ENCODE peak calls at places on chromosomes 12 and 14, in six cellular contexts. One of them, this sample, is unnamed.

GRCh38 chr12:11497438-11497837 is 102.1 kb upstream of the PRB2 start:
- DNase-seq in sigmoid colon: no peak
- DNase-seq in breast epithelium: no peak
- DNase-seq in prostate gland: no peak
- DNase-seq in H1: no peak
- DNase-seq in body of pancreas: no peak
- DNase-seq in this sample: no peak

GRCh38 chr12:122875590-122876220 is 20.2 kb downstream of the VPS37B start:
- DNase-seq in breast epithelium: no peak
- DNase-seq in sigmoid colon: no peak
- DNase-seq in body of pancreas: no peak
- DNase-seq in H1: no peak
- DNase-seq in prostate gland: no peak
- DNase-seq in this sample: no peak

GRCh38 chr14:76337619-76338545 is 38.1 kb upstream of the ESRRB start:
- DNase-seq in body of pancreas: no peak
- DNase-seq in breast epithelium: no peak
- DNase-seq in sigmoid colon: no peak
- DNase-seq in H1: no peak
- DNase-seq in prostate gland: no peak
- DNase-seq in this sample: no peak

GRCh38 chr14:26180221-26180620 is 417.6 kb downstream of the NOVA1 start:
- DNase-seq in body of pancreas: no peak
- DNase-seq in sigmoid colon: no peak
- DNase-seq in breast epithelium: no peak
- DNase-seq in prostate gland: no peak
- DNase-seq in H1: no peak
- DNase-seq in this sample: no peak

GRCh38 chr12:90010089-90010488 is 301.5 kb upstream of the ATP2B1 start:
- DNase-seq in breast epithelium: no peak
- DNase-seq in body of pancreas: no peak
- DNase-seq in prostate gland: no peak
- DNase-seq in H1: no peak
- DNase-seq in sigmoid colon: no peak
- DNase-seq in this sample: no peak

GRCh38 chr12:62335801-62336200 is 75.6 kb downstream of the USP15 start:
- DNase-seq in breast epithelium: no peak
- DNase-seq in body of pancreas: no peak
- DNase-seq in sigmoid colon: no peak
- DNase-seq in H1: no peak
- DNase-seq in prostate gland: no peak
- DNase-seq in this sample: no peak

GRCh38 chr14:94906991-94907587 is 137.2 kb upstream of the GSC start:
- DNase-seq in H1: no peak
- DNase-seq in body of pancreas: no peak
- DNase-seq in prostate gland: no peak
- DNase-seq in breast epithelium: no peak
- DNase-seq in sigmoid colon: peak
- DNase-seq in this sample: no peak

GRCh38 chr12:40907115-40907521 is 214.9 kb downstream of the CNTN1 start:
- DNase-seq in breast epithelium: no peak
- DNase-seq in prostate gland: no peak
- DNase-seq in body of pancreas: no peak
- DNase-seq in H1: no peak
- DNase-seq in sigmoid colon: no peak
- DNase-seq in this sample: no peak

GRCh38 chr12:92140919-92141536 is 4.6 kb downstream of the BTG1 start:
- DNase-seq in sigmoid colon: no peak
- DNase-seq in prostate gland: no peak
- DNase-seq in breast epithelium: no peak
- DNase-seq in H1: no peak
- DNase-seq in body of pancreas: no peak
- DNase-seq in this sample: no peak

GRCh38 chr12:28993720-28994119 is 155.4 kb upstream of the FAR2 start:
- DNase-seq in sigmoid colon: no peak
- DNase-seq in prostate gland: no peak
- DNase-seq in breast epithelium: no peak
- DNase-seq in body of pancreas: no peak
- DNase-seq in H1: no peak
- DNase-seq in this sample: no peak

GRCh38 chr14:90487031-90487430 is 90.2 kb downstream of the CALM1 start:
- DNase-seq in sigmoid colon: no peak
- DNase-seq in H1: peak
- DNase-seq in breast epithelium: peak
- DNase-seq in prostate gland: no peak
- DNase-seq in body of pancreas: peak
- DNase-seq in this sample: no peak

GRCh38 chr12:48794870-48795269 is 6.0 kb upstream of the ADCY6 start:
- DNase-seq in sigmoid colon: no peak
- DNase-seq in prostate gland: no peak
- DNase-seq in breast epithelium: no peak
- DNase-seq in body of pancreas: no peak
- DNase-seq in H1: no peak
- DNase-seq in this sample: no peak

GRCh38 chr12:68868043-68868790 is 60.2 kb downstream of the MDM2 start:
- DNase-seq in breast epithelium: no peak
- DNase-seq in prostate gland: no peak
- DNase-seq in sigmoid colon: no peak
- DNase-seq in body of pancreas: no peak
- DNase-seq in H1: no peak
- DNase-seq in this sample: no peak

GRCh38 chr12:104360157-104360556 is 56.6 kb downstream of the EID3 start:
- DNase-seq in sigmoid colon: peak
- DNase-seq in breast epithelium: no peak
- DNase-seq in body of pancreas: no peak
- DNase-seq in H1: no peak
- DNase-seq in prostate gland: no peak
- DNase-seq in this sample: no peak

GRCh38 chr14:92942976-92943710 is 20.2 kb downstream of the CHGA start:
- DNase-seq in body of pancreas: no peak
- DNase-seq in prostate gland: no peak
- DNase-seq in sigmoid colon: no peak
- DNase-seq in H1: no peak
- DNase-seq in breast epithelium: no peak
- DNase-seq in this sample: no peak

GRCh38 chr14:93007225-93007997 is 84.5 kb downstream of the CHGA start:
- DNase-seq in prostate gland: no peak
- DNase-seq in breast epithelium: no peak
- DNase-seq in body of pancreas: no peak
- DNase-seq in sigmoid colon: peak
- DNase-seq in H1: no peak
- DNase-seq in this sample: no peak

GRCh38 chr12:109961612-109962011 is 34.6 kb downstream of the GIT2 start:
- DNase-seq in H1: no peak
- DNase-seq in prostate gland: no peak
- DNase-seq in body of pancreas: no peak
- DNase-seq in breast epithelium: no peak
- DNase-seq in sigmoid colon: no peak
- DNase-seq in this sample: no peak

GRCh38 chr12:100741084-100741711 is 53.4 kb upstream of the ANO4 start:
- DNase-seq in breast epithelium: no peak
- DNase-seq in prostate gland: no peak
- DNase-seq in H1: no peak
- DNase-seq in sigmoid colon: no peak
- DNase-seq in body of pancreas: no peak
- DNase-seq in this sample: no peak

DNA sequence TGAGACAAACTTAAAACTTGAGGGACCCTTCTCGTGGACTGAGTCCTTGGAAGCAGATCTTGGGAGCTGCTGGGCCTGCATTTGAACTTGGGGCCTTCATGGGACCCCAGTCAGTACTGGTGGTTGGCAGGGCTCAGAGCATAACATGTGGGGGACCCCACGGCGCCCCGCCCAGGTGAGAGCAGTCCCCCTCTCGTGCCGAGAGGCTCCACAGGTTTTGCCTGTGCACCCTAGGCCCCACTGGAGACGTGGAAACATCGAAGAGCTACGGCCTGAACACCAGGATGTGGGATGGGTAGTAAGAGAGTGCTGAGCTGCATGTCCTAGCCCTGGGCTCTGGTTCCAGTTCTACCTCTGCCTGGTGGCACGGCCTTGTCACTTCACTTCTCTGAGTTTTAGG is 84.1 kb downstream of the CACNA1C start:
- DNase-seq in sigmoid colon: peak
- DNase-seq in H1: no peak
- DNase-seq in breast epithelium: no peak
- DNase-seq in body of pancreas: no peak
- DNase-seq in prostate gland: no peak
- DNase-seq in this sample: no peak
- TF ChIP-seq POLR2A in sigmoid colon: no peak
- TF ChIP-seq POLR2A in H1: no peak
- TF ChIP-seq POLR2A in breast epithelium: no peak
- TF ChIP-seq POLR2A in body of pancreas: no peak
- TF ChIP-seq POLR2A in prostate gland: no peak
- TF ChIP-seq POLR2A in this sample: no peak

GRCh38 chr12:55931780-55932545 is 1.0 kb downstream of the DGKA start:
- DNase-seq in body of pancreas: peak
- DNase-seq in prostate gland: peak
- DNase-seq in sigmoid colon: peak
- DNase-seq in H1: peak
- DNase-seq in breast epithelium: peak
- DNase-seq in this sample: no peak

GRCh38 chr12:55934343-55934742 is 3.4 kb downstream of the DGKA start:
- DNase-seq in H1: no peak
- DNase-seq in breast epithelium: no peak
- DNase-seq in prostate gland: no peak
- DNase-seq in body of pancreas: no peak
- DNase-seq in sigmoid colon: no peak
- DNase-seq in this sample: no peak

GRCh38 chr12:55933799-55934174 is 2.8 kb downstream of the DGKA start:
- DNase-seq in breast epithelium: no peak
- DNase-seq in body of pancreas: no peak
- DNase-seq in sigmoid colon: no peak
- DNase-seq in H1: no peak
- DNase-seq in prostate gland: no peak
- DNase-seq in this sample: no peak

GRCh38 chr12:55932546-55932919 is 1.6 kb downstream of the DGKA start:
- DNase-seq in breast epithelium: no peak
- DNase-seq in sigmoid colon: no peak
- DNase-seq in prostate gland: no peak
- DNase-seq in body of pancreas: no peak
- DNase-seq in H1: no peak
- DNase-seq in this sample: no peak

GRCh38 chr12:55933158-55933798 is 2.3 kb downstream of the DGKA start:
- DNase-seq in sigmoid colon: no peak
- DNase-seq in H1: no peak
- DNase-seq in body of pancreas: peak
- DNase-seq in prostate gland: peak
- DNase-seq in breast epithelium: no peak
- DNase-seq in this sample: no peak
- TF ChIP-seq POLR2A in sigmoid colon: peak
- TF ChIP-seq POLR2A in H1: no peak
- TF ChIP-seq POLR2A in body of pancreas: no peak
- TF ChIP-seq POLR2A in prostate gland: peak
- TF ChIP-seq POLR2A in breast epithelium: no peak
- TF ChIP-seq POLR2A in this sample: no peak

GRCh38 chr12:121038861-121039654 is at the start of gene OASL:
- DNase-seq in body of pancreas: peak
- DNase-seq in sigmoid colon: no peak
- DNase-seq in H1: no peak
- DNase-seq in prostate gland: no peak
- DNase-seq in breast epithelium: no peak
- DNase-seq in this sample: no peak
- TF ChIP-seq POLR2A in body of pancreas: peak
- TF ChIP-seq POLR2A in sigmoid colon: peak
- TF ChIP-seq POLR2A in H1: no peak
- TF ChIP-seq POLR2A in prostate gland: peak
- TF ChIP-seq POLR2A in breast epithelium: no peak
- TF ChIP-seq POLR2A in this sample: no peak

GRCh38 chr14:88821888-88822287 is 2.6 kb upstream of the TTC8 start:
- DNase-seq in sigmoid colon: no peak
- DNase-seq in body of pancreas: no peak
- DNase-seq in prostate gland: no peak
- DNase-seq in H1: no peak
- DNase-seq in breast epithelium: no peak
- DNase-seq in this sample: no peak

GRCh38 chr14:88825503-88825902 is 1.1 kb downstream of the TTC8 start:
- DNase-seq in body of pancreas: no peak
- DNase-seq in breast epithelium: no peak
- DNase-seq in prostate gland: no peak
- DNase-seq in H1: no peak
- DNase-seq in sigmoid colon: no peak
- DNase-seq in this sample: no peak

GRCh38 chr14:88825078-88825458 is 617 bp downstream of the TTC8 start:
- DNase-seq in breast epithelium: no peak
- DNase-seq in prostate gland: no peak
- DNase-seq in body of pancreas: no peak
- DNase-seq in sigmoid colon: no peak
- DNase-seq in H1: no peak
- DNase-seq in this sample: no peak

GRCh38 chr14:88823968-88824313 is 510 bp upstream of the TTC8 start:
- DNase-seq in body of pancreas: no peak
- DNase-seq in breast epithelium: no peak
- DNase-seq in prostate gland: no peak
- DNase-seq in sigmoid colon: no peak
- DNase-seq in H1: no peak
- DNase-seq in this sample: no peak

DNA sequence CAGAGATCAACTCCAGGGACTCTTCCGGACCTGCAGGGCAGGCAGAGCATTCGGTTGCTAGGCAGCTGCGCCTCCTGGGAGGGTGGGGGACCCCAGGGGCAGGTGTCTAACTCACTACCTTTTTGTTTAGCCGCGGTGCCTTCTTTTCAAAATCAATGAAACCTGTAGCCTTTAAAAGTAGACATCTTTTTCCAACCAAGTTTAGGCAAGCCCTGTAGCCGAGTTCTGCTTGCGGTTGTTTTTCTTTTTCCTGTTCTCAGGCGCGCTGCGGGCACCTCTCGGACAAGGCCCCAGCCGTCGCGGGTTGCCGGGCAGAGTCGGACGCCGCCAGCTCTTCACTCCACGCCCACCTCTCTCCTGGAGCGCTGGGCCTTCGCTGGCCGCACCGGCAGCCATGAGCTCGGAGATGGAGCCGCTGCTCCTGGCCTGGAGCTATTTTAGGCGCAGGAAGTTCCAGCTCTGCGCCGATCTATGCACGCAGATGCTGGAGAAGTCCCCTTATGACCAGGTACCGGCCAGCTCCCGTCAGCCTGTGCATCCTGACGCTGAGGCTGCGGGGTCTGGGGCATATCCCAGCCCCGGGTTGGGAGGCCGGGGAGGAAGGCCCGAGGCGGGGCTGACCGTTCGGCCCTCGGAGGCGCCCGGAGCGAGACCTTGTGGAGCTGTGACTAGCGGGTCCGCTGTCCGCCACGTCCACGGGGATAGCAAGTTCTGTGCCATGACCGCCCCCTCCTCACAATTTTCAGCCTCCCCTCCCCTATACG is at the start of gene TTC8:
- DNase-seq in breast epithelium: peak
- DNase-seq in prostate gland: peak
- DNase-seq in H1: peak
- DNase-seq in sigmoid colon: peak
- DNase-seq in body of pancreas: peak
- DNase-seq in this sample: no peak
- TF ChIP-seq POLR2A in breast epithelium: peak
- TF ChIP-seq POLR2A in prostate gland: peak
- TF ChIP-seq POLR2A in H1: peak
- TF ChIP-seq POLR2A in sigmoid colon: peak
- TF ChIP-seq POLR2A in body of pancreas: peak
- TF ChIP-seq POLR2A in this sample: no peak

GRCh38 chr12:111429760-111430417 is 24.2 kb downstream of the SH2B3 start:
- DNase-seq in H1: no peak
- DNase-seq in prostate gland: no peak
- DNase-seq in sigmoid colon: no peak
- DNase-seq in body of pancreas: no peak
- DNase-seq in breast epithelium: no peak
- DNase-seq in this sample: no peak
- TF ChIP-seq POLR2A in H1: no peak
- TF ChIP-seq POLR2A in prostate gland: no peak
- TF ChIP-seq POLR2A in sigmoid colon: no peak
- TF ChIP-seq POLR2A in body of pancreas: no peak
- TF ChIP-seq POLR2A in breast epithelium: no peak
- TF ChIP-seq POLR2A in this sample: no peak

GRCh38 chr14:31010935-31011334 is 14.5 kb upstream of the AP4S1 start:
- DNase-seq in H1: no peak
- DNase-seq in prostate gland: no peak
- DNase-seq in breast epithelium: no peak
- DNase-seq in body of pancreas: no peak
- DNase-seq in sigmoid colon: no peak
- DNase-seq in this sample: no peak
- TF ChIP-seq POLR2A in H1: no peak
- TF ChIP-seq POLR2A in prostate gland: no peak
- TF ChIP-seq POLR2A in breast epithelium: no peak
- TF ChIP-seq POLR2A in body of pancreas: no peak
- TF ChIP-seq POLR2A in sigmoid colon: no peak
- TF ChIP-seq POLR2A in this sample: no peak